ENCODE peak calls at places on chromosomes 13 and 19, in five cellular contexts. O is K562, I is GM12878, V is H1, W is HepG2. J is an unnamed sample.

GRCh38 chr13:34469212-34469983 is 472.7 kb upstream of the NBEA start:
- DNase-seq in I (no peak), O (no peak), V (no peak), W (no peak), J (no peak)

GRCh38 chr19:6721773-6722172 is 1.3 kb upstream of the C3 start:
- DNase-seq in O (no peak), V (no peak), I (no peak), W (no peak), J (no peak)

GRCh38 chr13:109750376-109750775 is 36.0 kb downstream of the IRS2 start:
- DNase-seq in I (no peak), W (no peak), O (no peak), V (no peak), J (no peak)

GRCh38 chr13:24181991-24182702 is 21.6 kb downstream of the SPATA13 start:
- DNase-seq in O (no peak), V (no peak), I (no peak), W (peak; percentile 50), J (no peak)

GRCh38 chr13:105341256-105341655 is 1194.2 kb downstream of the EFNB2 start:
- DNase-seq in O (no peak), W (no peak), I (no peak), V (no peak), J (no peak)

GRCh38 chr19:33621811-33622504 is at the start of gene CHST8:
- DNase-seq in O (peak; percentile 76), I (no peak), W (no peak), V (no peak), J (no peak)

GRCh38 chr13:44904982-44905381 is 84.3 kb downstream of the NUFIP1 start:
- DNase-seq in I (no peak), V (no peak), O (no peak), W (no peak), J (no peak)

GRCh38 chr19:21915411-21915810 is 79.4 kb upstream of the ZNF43 start:
- DNase-seq in I (no peak), W (no peak), O (no peak), V (no peak), J (no peak)

GRCh38 chr19:21321134-21321533 is 8.1 kb downstream of the ZNF708 start:
- DNase-seq in I (no peak), O (no peak), V (no peak), W (no peak), J (no peak)

GRCh38 chr19:56252699-56253422 is 19.7 kb upstream of the EDDM13 start:
- DNase-seq in W (peak; percentile 35), O (peak; percentile 81), V (peak; percentile 73), I (no peak), J (peak; percentile 70)

GRCh38 chr19:56324425-56324824 is 9.8 kb upstream of the ZSCAN5A start:
- DNase-seq in V (no peak), W (no peak), O (no peak), I (no peak), J (no peak)

GRCh38 chr19:5030136-5030820 is 61.4 kb downstream of the KDM4B start:
- DNase-seq in I (no peak), W (no peak), V (no peak), O (no peak), J (no peak)

GRCh38 chr13:91346848-91347211 is 657 bp upstream of the MIR17HG start:
- DNase-seq in V (no peak), I (peak; percentile 25), W (no peak), O (peak; percentile 71), J (no peak)

GRCh38 chr13:91046715-91047327 is 300.7 kb upstream of the MIR17HG start:
- DNase-seq in I (no peak), W (no peak), V (no peak), O (no peak), J (no peak)

GRCh38 chr19:46147791-46148288 is at the start of gene IGFL2:
- DNase-seq in V (no peak), I (no peak), O (no peak), W (no peak), J (peak; percentile 15)

GRCh38 chr13:47133024-47133445 is 236.2 kb upstream of the HTR2A start:
- DNase-seq in W (no peak), O (no peak), I (no peak), V (no peak), J (no peak)

GRCh38 chr13:19148561-19148960 is 33.1 kb downstream of the TUBA3C start:
- DNase-seq in I (no peak), V (no peak), W (no peak), O (no peak), J (no peak)

GRCh38 chr19:50994129-50994528 is 7.3 kb downstream of the KLK8 start:
- DNase-seq in V (no peak), O (peak; percentile 75), I (peak; percentile 2), W (no peak), J (no peak)

DNA sequence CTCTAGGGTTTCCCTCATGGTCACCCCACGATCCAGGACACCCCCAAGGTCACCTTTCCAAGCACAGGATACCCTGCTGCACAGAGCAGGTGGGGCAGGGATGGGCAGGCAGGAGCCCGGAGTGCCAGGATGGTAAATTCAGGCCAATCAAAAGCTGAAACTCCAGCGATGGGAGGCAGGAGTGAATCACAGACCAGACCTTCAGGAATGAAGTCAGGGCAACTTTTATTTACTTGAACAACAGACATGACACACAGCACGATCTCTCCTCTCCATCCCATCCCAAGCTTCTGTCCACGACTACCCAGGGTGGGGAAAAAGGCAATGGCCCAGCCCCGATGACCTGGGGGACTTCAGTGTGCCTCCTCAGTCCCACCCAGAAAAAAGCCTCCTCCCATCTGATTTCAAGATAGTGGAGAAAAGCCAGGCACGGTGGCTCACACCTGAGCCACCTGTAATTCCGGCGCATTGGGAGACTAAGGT is 39.1 kb downstream of the ZSWIM4 start:
- DNase-seq in W (no peak), V (no peak), O (no peak), I (no peak), J (no peak)
- H3K4me2 ChIP-seq in W (peak overlapping the region; percentile 82), V (no peak overlapping the region), O (peak overlapping the region; percentile 84), I (peak overlapping the region; percentile 98), J (peak overlapping the region; percentile 49)

DNA sequence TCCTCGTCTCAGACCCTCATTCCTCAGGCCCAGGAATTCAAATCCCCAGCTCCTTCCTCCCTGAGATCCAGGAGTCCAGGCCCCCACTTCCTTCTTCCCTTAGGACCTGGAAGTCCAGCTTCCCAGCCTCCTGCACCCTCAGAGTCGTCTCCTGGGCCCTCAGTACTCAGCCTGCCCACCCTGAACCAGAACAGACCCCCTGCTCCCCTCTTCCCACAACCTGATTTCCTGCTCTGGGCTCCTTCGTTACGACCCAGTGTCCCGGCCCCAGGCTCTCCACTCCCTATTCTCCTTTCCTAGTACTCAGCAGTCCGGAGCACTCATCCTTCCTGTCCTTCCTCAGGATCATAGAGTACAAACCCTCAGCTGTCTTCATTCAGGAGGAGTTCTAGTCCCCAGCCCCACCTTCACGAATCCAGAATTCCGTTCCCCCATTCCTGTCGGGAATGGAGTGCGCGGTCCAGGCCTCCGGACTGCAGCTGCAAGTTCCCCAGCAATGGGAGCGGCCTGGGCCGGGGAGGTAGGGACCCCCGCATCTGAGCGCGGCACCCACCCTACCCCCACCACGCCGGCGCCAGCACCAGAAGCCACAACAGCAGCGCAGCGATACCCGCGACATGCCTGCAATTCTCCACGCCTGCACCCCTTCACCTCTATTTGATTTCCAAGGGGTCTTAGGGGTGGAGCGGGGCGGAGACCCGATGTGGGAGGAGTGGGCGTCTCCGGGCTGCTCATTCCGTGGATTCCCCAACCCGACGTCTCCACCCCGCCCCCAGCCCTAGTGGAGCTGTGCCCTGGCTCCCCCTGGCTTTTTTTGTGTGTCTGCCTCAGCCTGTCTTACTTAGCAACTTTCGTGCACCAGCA is 12.7 kb downstream of the EGLN2 start:
- DNase-seq in V (no peak), O (peak; percentile 39), W (no peak), I (no peak), J (no peak)
- H2AFZ ChIP-seq in V (no peak overlapping the region), O (peak overlapping the region; percentile 53), W (no peak overlapping the region), I (no peak overlapping the region), J (no peak overlapping the region)

GRCh38 chr13:66200555-66200954 is 1029.6 kb downstream of the PCDH9 start:
- DNase-seq in I (no peak), O (no peak), V (no peak), W (no peak), J (no peak)
- TF ChIP-seq ATF3 in I (no peak), O (no peak), V (no peak), W (no peak), J (no peak)

DNA sequence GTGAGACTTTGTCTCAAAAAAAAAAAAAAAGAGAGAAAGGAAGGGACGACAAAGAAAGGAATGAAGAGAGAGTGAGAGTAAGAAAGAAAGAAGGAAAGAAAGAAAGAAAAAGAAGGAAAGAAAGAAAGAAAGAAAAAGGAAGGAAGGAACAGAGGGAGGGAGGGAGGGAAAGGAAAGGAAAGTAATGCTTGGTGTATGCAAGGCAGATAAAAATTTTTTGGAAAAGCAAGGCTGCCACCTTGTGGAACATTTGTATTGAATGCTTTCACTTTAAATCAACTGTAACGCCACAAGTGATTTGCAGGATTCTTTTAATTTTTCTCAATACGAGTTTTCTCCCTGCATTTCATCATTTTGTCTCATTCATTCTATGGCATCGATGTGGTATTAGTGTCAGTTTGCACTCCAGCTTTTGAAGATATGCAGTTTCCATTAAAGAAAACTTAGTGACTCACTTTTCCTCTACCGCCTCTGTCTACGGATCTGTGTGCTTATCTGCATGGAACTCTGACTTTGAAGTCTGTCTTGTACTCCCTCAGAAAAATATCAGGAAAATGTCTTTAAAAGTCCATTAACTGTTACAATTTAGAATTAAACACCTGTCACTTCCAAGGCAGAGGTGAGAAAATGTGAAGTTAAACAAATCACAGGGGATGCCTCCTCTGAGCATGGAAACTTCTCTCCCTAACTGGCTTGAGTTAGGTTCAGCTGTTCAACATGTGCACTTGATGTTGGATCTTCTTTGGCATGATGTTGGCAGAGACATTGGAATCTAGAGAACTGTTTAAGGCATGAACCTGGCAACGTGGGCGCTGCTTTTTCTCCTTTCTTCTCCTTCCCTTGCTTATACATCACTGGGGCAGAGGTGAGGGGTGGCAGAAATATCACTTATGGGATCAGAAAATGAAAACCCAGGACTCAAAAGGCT is 20.0 kb upstream of the ZDHHC20 start:
- DNase-seq in W (peak; percentile 72), O (peak; percentile 18), V (no peak), I (no peak), J (peak; percentile 72)
- H3K4me2 ChIP-seq in W (peak overlapping the region; percentile 56), O (peak overlapping the region; percentile 50), V (no peak overlapping the region), I (no peak overlapping the region), J (peak overlapping the region; percentile 53)

GRCh38 chr19:28312269-28312668 is 900.7 kb downstream of the UQCRFS1 start:
- DNase-seq in V (no peak), I (no peak), W (no peak), O (no peak), J (no peak)
- H2AFZ ChIP-seq in V (no peak overlapping the region), I (no peak overlapping the region), W (no peak overlapping the region), O (no peak overlapping the region), J (no peak overlapping the region)

GRCh38 chr19:18421371-18421959 is 2.3 kb downstream of the SSBP4 start:
- DNase-seq in W (no peak), V (no peak), I (no peak), O (no peak), J (no peak)
- TF ChIP-seq ATF3 in W (no peak), V (no peak), I (no peak), O (no peak), J (no peak)

DNA sequence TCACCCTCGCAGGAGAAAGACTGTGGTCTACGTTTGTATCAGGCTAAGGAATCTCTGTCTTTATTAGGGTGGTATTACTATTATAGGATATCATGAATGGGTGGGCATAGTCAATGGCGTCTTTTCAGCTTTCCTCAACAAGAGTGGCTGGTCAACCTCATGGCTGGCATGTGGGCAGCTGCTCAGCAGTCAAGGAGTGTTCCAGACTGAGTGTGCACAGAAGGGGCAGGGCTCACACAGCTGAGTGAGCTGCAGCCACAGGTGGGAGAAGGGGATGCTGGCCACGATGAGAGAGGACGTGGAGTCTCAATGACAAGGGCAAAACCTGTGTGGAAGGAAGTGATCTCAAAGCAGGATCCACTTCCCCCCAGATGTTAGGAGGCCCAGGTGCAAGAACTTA is 54.7 kb downstream of the SLC7A1 start:
- DNase-seq in V (no peak), I (no peak), W (no peak), O (no peak), J (no peak)
- H3K4me2 ChIP-seq in V (peak overlapping the region; percentile 30), I (no peak overlapping the region), W (no peak overlapping the region), O (no peak overlapping the region), J (no peak overlapping the region)

GRCh38 chr19:58575183-58576041 is 2.3 kb upstream of the MZF1 start:
- DNase-seq in O (peak; percentile 87), W (peak; percentile 83), V (no peak), I (peak; percentile 58), J (peak; percentile 79)
- H2AFZ ChIP-seq in O (peak overlapping the region; percentile 93), W (no peak overlapping the region), V (peak overlapping the region; percentile 72), I (peak overlapping the region; percentile 97), J (no peak overlapping the region)

J was measured in HCT116.